ENCODE peak calls at places on chromosomes 4 and X, in ten cellular contexts. One of them, this sample, is unnamed.

GRCh38 chrX:132367984-132368383 is 120.9 kb downstream of the MBNL3 start:
- DNase-seq in DND-41: no peak
- DNase-seq in stimulated activated naive CD8-positive, alpha-beta T cell treated with anti-CD3 and anti-CD28 coated beads, Interleukin-15, amount 100 ng/mL, for 72 hours: no peak
- DNase-seq in Caco-2: peak; percentile 70
- DNase-seq in cardiac muscle cell: no peak
- DNase-seq in effector memory CD4-positive, alpha-beta T cell: no peak
- DNase-seq in stimulated activated CD4-positive, alpha-beta T cell treated with anti-CD3 and anti-CD28 coated beads, Interleukin-4, amount 100 ng/mL, for 1 hour: no peak
- DNase-seq in left ventricle myocardium inferior: no peak
- DNase-seq in OCI-LY7: no peak
- DNase-seq in HT-29: peak; percentile 39
- DNase-seq in this sample: no peak

GRCh38 chr4:37549003-37549402 is 137.2 kb downstream of the RELL1 start:
- DNase-seq in DND-41: no peak
- DNase-seq in stimulated activated naive CD8-positive, alpha-beta T cell treated with anti-CD3 and anti-CD28 coated beads, Interleukin-15, amount 100 ng/mL, for 72 hours: no peak
- DNase-seq in Caco-2: no peak
- DNase-seq in cardiac muscle cell: no peak
- DNase-seq in effector memory CD4-positive, alpha-beta T cell: no peak
- DNase-seq in stimulated activated CD4-positive, alpha-beta T cell treated with anti-CD3 and anti-CD28 coated beads, Interleukin-4, amount 100 ng/mL, for 1 hour: no peak
- DNase-seq in left ventricle myocardium inferior: no peak
- DNase-seq in OCI-LY7: no peak
- DNase-seq in HT-29: no peak
- DNase-seq in this sample: no peak

GRCh38 chr4:153205757-153206156 is 1.5 kb downstream of the TRIM2 start:
- DNase-seq in DND-41: no peak
- DNase-seq in stimulated activated naive CD8-positive, alpha-beta T cell treated with anti-CD3 and anti-CD28 coated beads, Interleukin-15, amount 100 ng/mL, for 72 hours: no peak
- DNase-seq in Caco-2: peak; percentile 70
- DNase-seq in cardiac muscle cell: no peak
- DNase-seq in effector memory CD4-positive, alpha-beta T cell: no peak
- DNase-seq in stimulated activated CD4-positive, alpha-beta T cell treated with anti-CD3 and anti-CD28 coated beads, Interleukin-4, amount 100 ng/mL, for 1 hour: peak; percentile 14
- DNase-seq in left ventricle myocardium inferior: no peak
- DNase-seq in OCI-LY7: no peak
- DNase-seq in HT-29: peak; percentile 85
- DNase-seq in this sample: no peak

GRCh38 chr4:87461281-87461700 is 38.9 kb downstream of the NUDT9 start:
- DNase-seq in DND-41: no peak
- DNase-seq in stimulated activated naive CD8-positive, alpha-beta T cell treated with anti-CD3 and anti-CD28 coated beads, Interleukin-15, amount 100 ng/mL, for 72 hours: no peak
- DNase-seq in Caco-2: no peak
- DNase-seq in cardiac muscle cell: no peak
- DNase-seq in effector memory CD4-positive, alpha-beta T cell: no peak
- DNase-seq in stimulated activated CD4-positive, alpha-beta T cell treated with anti-CD3 and anti-CD28 coated beads, Interleukin-4, amount 100 ng/mL, for 1 hour: no peak
- DNase-seq in left ventricle myocardium inferior: no peak
- DNase-seq in OCI-LY7: no peak
- DNase-seq in HT-29: no peak
- DNase-seq in this sample: no peak

GRCh38 chr4:54097152-54097551 is 2.8 kb upstream of the GSX2 start:
- DNase-seq in DND-41: no peak
- DNase-seq in stimulated activated naive CD8-positive, alpha-beta T cell treated with anti-CD3 and anti-CD28 coated beads, Interleukin-15, amount 100 ng/mL, for 72 hours: no peak
- DNase-seq in Caco-2: no peak
- DNase-seq in cardiac muscle cell: no peak
- DNase-seq in effector memory CD4-positive, alpha-beta T cell: no peak
- DNase-seq in stimulated activated CD4-positive, alpha-beta T cell treated with anti-CD3 and anti-CD28 coated beads, Interleukin-4, amount 100 ng/mL, for 1 hour: no peak
- DNase-seq in left ventricle myocardium inferior: no peak
- DNase-seq in OCI-LY7: no peak
- DNase-seq in HT-29: no peak
- DNase-seq in this sample: no peak

GRCh38 chr4:113539408-113539807 is 222.1 kb downstream of the CAMK2D start:
- DNase-seq in DND-41: no peak
- DNase-seq in stimulated activated naive CD8-positive, alpha-beta T cell treated with anti-CD3 and anti-CD28 coated beads, Interleukin-15, amount 100 ng/mL, for 72 hours: no peak
- DNase-seq in Caco-2: no peak
- DNase-seq in cardiac muscle cell: no peak
- DNase-seq in effector memory CD4-positive, alpha-beta T cell: no peak
- DNase-seq in stimulated activated CD4-positive, alpha-beta T cell treated with anti-CD3 and anti-CD28 coated beads, Interleukin-4, amount 100 ng/mL, for 1 hour: no peak
- DNase-seq in left ventricle myocardium inferior: no peak
- DNase-seq in OCI-LY7: no peak
- DNase-seq in HT-29: no peak
- DNase-seq in this sample: peak; percentile 85

GRCh38 chr4:2535386-2536192 is 858 bp upstream of the FAM193A start:
- DNase-seq in DND-41: peak; percentile 76
- DNase-seq in stimulated activated naive CD8-positive, alpha-beta T cell treated with anti-CD3 and anti-CD28 coated beads, Interleukin-15, amount 100 ng/mL, for 72 hours: peak; percentile 70
- DNase-seq in Caco-2: peak; percentile 48
- DNase-seq in cardiac muscle cell: peak; percentile 53
- DNase-seq in effector memory CD4-positive, alpha-beta T cell: no peak
- DNase-seq in stimulated activated CD4-positive, alpha-beta T cell treated with anti-CD3 and anti-CD28 coated beads, Interleukin-4, amount 100 ng/mL, for 1 hour: peak; percentile 49
- DNase-seq in left ventricle myocardium inferior: peak; percentile 50
- DNase-seq in OCI-LY7: peak; percentile 84
- DNase-seq in HT-29: no peak
- DNase-seq in this sample: peak; percentile 72

GRCh38 chr4:124290678-124291077 is 421.9 kb downstream of the ANKRD50 start:
- DNase-seq in DND-41: no peak
- DNase-seq in stimulated activated naive CD8-positive, alpha-beta T cell treated with anti-CD3 and anti-CD28 coated beads, Interleukin-15, amount 100 ng/mL, for 72 hours: no peak
- DNase-seq in Caco-2: no peak
- DNase-seq in cardiac muscle cell: no peak
- DNase-seq in effector memory CD4-positive, alpha-beta T cell: no peak
- DNase-seq in stimulated activated CD4-positive, alpha-beta T cell treated with anti-CD3 and anti-CD28 coated beads, Interleukin-4, amount 100 ng/mL, for 1 hour: no peak
- DNase-seq in left ventricle myocardium inferior: no peak
- DNase-seq in OCI-LY7: no peak
- DNase-seq in HT-29: peak; percentile 9
- DNase-seq in this sample: no peak

GRCh38 chrX:102345916-102346315 is 93.9 kb downstream of the NXF2B start:
- DNase-seq in DND-41: peak; percentile 56
- DNase-seq in stimulated activated naive CD8-positive, alpha-beta T cell treated with anti-CD3 and anti-CD28 coated beads, Interleukin-15, amount 100 ng/mL, for 72 hours: peak; percentile 34
- DNase-seq in Caco-2: peak; percentile 45
- DNase-seq in cardiac muscle cell: peak; percentile 61
- DNase-seq in effector memory CD4-positive, alpha-beta T cell: peak; percentile 24
- DNase-seq in stimulated activated CD4-positive, alpha-beta T cell treated with anti-CD3 and anti-CD28 coated beads, Interleukin-4, amount 100 ng/mL, for 1 hour: peak; percentile 63
- DNase-seq in left ventricle myocardium inferior: peak; percentile 17
- DNase-seq in OCI-LY7: peak; percentile 37
- DNase-seq in HT-29: peak; percentile 73
- DNase-seq in this sample: peak; percentile 59

GRCh38 chrX:18591834-18592233 is 80.1 kb downstream of the RS1 start:
- DNase-seq in DND-41: no peak
- DNase-seq in stimulated activated naive CD8-positive, alpha-beta T cell treated with anti-CD3 and anti-CD28 coated beads, Interleukin-15, amount 100 ng/mL, for 72 hours: no peak
- DNase-seq in Caco-2: no peak
- DNase-seq in cardiac muscle cell: no peak
- DNase-seq in effector memory CD4-positive, alpha-beta T cell: no peak
- DNase-seq in stimulated activated CD4-positive, alpha-beta T cell treated with anti-CD3 and anti-CD28 coated beads, Interleukin-4, amount 100 ng/mL, for 1 hour: no peak
- DNase-seq in left ventricle myocardium inferior: no peak
- DNase-seq in OCI-LY7: no peak
- DNase-seq in HT-29: no peak
- DNase-seq in this sample: no peak

GRCh38 chr4:72119946-72120345 is 88.1 kb downstream of the NPFFR2 start:
- DNase-seq in DND-41: no peak
- DNase-seq in stimulated activated naive CD8-positive, alpha-beta T cell treated with anti-CD3 and anti-CD28 coated beads, Interleukin-15, amount 100 ng/mL, for 72 hours: no peak
- DNase-seq in Caco-2: no peak
- DNase-seq in cardiac muscle cell: no peak
- DNase-seq in effector memory CD4-positive, alpha-beta T cell: no peak
- DNase-seq in stimulated activated CD4-positive, alpha-beta T cell treated with anti-CD3 and anti-CD28 coated beads, Interleukin-4, amount 100 ng/mL, for 1 hour: no peak
- DNase-seq in left ventricle myocardium inferior: no peak
- DNase-seq in OCI-LY7: no peak
- DNase-seq in HT-29: peak; percentile 40
- DNase-seq in this sample: no peak

GRCh38 chr4:40309250-40309774 is 25.8 kb upstream of the CHRNA9 start:
- DNase-seq in DND-41: peak; percentile 92
- DNase-seq in stimulated activated naive CD8-positive, alpha-beta T cell treated with anti-CD3 and anti-CD28 coated beads, Interleukin-15, amount 100 ng/mL, for 72 hours: peak; percentile 88
- DNase-seq in Caco-2: peak; percentile 84
- DNase-seq in cardiac muscle cell: peak; percentile 92
- DNase-seq in effector memory CD4-positive, alpha-beta T cell: peak; percentile 77
- DNase-seq in stimulated activated CD4-positive, alpha-beta T cell treated with anti-CD3 and anti-CD28 coated beads, Interleukin-4, amount 100 ng/mL, for 1 hour: peak; percentile 93
- DNase-seq in left ventricle myocardium inferior: peak; percentile 84
- DNase-seq in OCI-LY7: peak; percentile 90
- DNase-seq in HT-29: peak; percentile 92
- DNase-seq in this sample: peak; percentile 89

GRCh38 chrX:48540015-48540350 is 469 bp downstream of the TBC1D25 start:
- DNase-seq in DND-41: peak; percentile 61
- DNase-seq in stimulated activated naive CD8-positive, alpha-beta T cell treated with anti-CD3 and anti-CD28 coated beads, Interleukin-15, amount 100 ng/mL, for 72 hours: no peak
- DNase-seq in Caco-2: no peak
- DNase-seq in cardiac muscle cell: peak; percentile 74
- DNase-seq in effector memory CD4-positive, alpha-beta T cell: peak; percentile 41
- DNase-seq in stimulated activated CD4-positive, alpha-beta T cell treated with anti-CD3 and anti-CD28 coated beads, Interleukin-4, amount 100 ng/mL, for 1 hour: peak; percentile 43
- DNase-seq in left ventricle myocardium inferior: no peak
- DNase-seq in OCI-LY7: no peak
- DNase-seq in HT-29: peak; percentile 61
- DNase-seq in this sample: peak; percentile 16

GRCh38 chrX:104668550-104668949 is 102.6 kb downstream of the IL1RAPL2 start:
- DNase-seq in DND-41: no peak
- DNase-seq in stimulated activated naive CD8-positive, alpha-beta T cell treated with anti-CD3 and anti-CD28 coated beads, Interleukin-15, amount 100 ng/mL, for 72 hours: no peak
- DNase-seq in Caco-2: no peak
- DNase-seq in cardiac muscle cell: peak; percentile 37
- DNase-seq in effector memory CD4-positive, alpha-beta T cell: no peak
- DNase-seq in stimulated activated CD4-positive, alpha-beta T cell treated with anti-CD3 and anti-CD28 coated beads, Interleukin-4, amount 100 ng/mL, for 1 hour: no peak
- DNase-seq in left ventricle myocardium inferior: no peak
- DNase-seq in OCI-LY7: peak; percentile 57
- DNase-seq in HT-29: peak; percentile 36
- DNase-seq in this sample: no peak

GRCh38 chrX:20796450-20796849 is 529.7 kb upstream of the RPS6KA3 start:
- DNase-seq in DND-41: no peak
- DNase-seq in stimulated activated naive CD8-positive, alpha-beta T cell treated with anti-CD3 and anti-CD28 coated beads, Interleukin-15, amount 100 ng/mL, for 72 hours: no peak
- DNase-seq in Caco-2: no peak
- DNase-seq in cardiac muscle cell: no peak
- DNase-seq in effector memory CD4-positive, alpha-beta T cell: no peak
- DNase-seq in stimulated activated CD4-positive, alpha-beta T cell treated with anti-CD3 and anti-CD28 coated beads, Interleukin-4, amount 100 ng/mL, for 1 hour: no peak
- DNase-seq in left ventricle myocardium inferior: no peak
- DNase-seq in OCI-LY7: no peak
- DNase-seq in HT-29: no peak
- DNase-seq in this sample: no peak

GRCh38 chr4:57639566-57640328 is 529.6 kb upstream of the IGFBP7 start:
- DNase-seq in DND-41: no peak
- DNase-seq in stimulated activated naive CD8-positive, alpha-beta T cell treated with anti-CD3 and anti-CD28 coated beads, Interleukin-15, amount 100 ng/mL, for 72 hours: no peak
- DNase-seq in Caco-2: no peak
- DNase-seq in cardiac muscle cell: no peak
- DNase-seq in effector memory CD4-positive, alpha-beta T cell: no peak
- DNase-seq in stimulated activated CD4-positive, alpha-beta T cell treated with anti-CD3 and anti-CD28 coated beads, Interleukin-4, amount 100 ng/mL, for 1 hour: no peak
- DNase-seq in left ventricle myocardium inferior: no peak
- DNase-seq in OCI-LY7: no peak
- DNase-seq in HT-29: no peak
- DNase-seq in this sample: no peak

GRCh38 chrX:23901805-23902204 is 5.9 kb downstream of the APOO start:
- DNase-seq in DND-41: peak; percentile 20
- DNase-seq in stimulated activated naive CD8-positive, alpha-beta T cell treated with anti-CD3 and anti-CD28 coated beads, Interleukin-15, amount 100 ng/mL, for 72 hours: peak; percentile 13
- DNase-seq in Caco-2: peak; percentile 50
- DNase-seq in cardiac muscle cell: peak; percentile 87
- DNase-seq in effector memory CD4-positive, alpha-beta T cell: no peak
- DNase-seq in stimulated activated CD4-positive, alpha-beta T cell treated with anti-CD3 and anti-CD28 coated beads, Interleukin-4, amount 100 ng/mL, for 1 hour: peak; percentile 5
- DNase-seq in left ventricle myocardium inferior: no peak
- DNase-seq in OCI-LY7: peak; percentile 71
- DNase-seq in HT-29: peak; percentile 73
- DNase-seq in this sample: peak; percentile 80

GRCh38 chr4:1170156-1170804 is 2.1 kb downstream of the SPON2 start:
- DNase-seq in DND-41: no peak
- DNase-seq in stimulated activated naive CD8-positive, alpha-beta T cell treated with anti-CD3 and anti-CD28 coated beads, Interleukin-15, amount 100 ng/mL, for 72 hours: no peak
- DNase-seq in Caco-2: no peak
- DNase-seq in cardiac muscle cell: no peak
- DNase-seq in effector memory CD4-positive, alpha-beta T cell: no peak
- DNase-seq in stimulated activated CD4-positive, alpha-beta T cell treated with anti-CD3 and anti-CD28 coated beads, Interleukin-4, amount 100 ng/mL, for 1 hour: no peak
- DNase-seq in left ventricle myocardium inferior: no peak
- DNase-seq in OCI-LY7: no peak
- DNase-seq in HT-29: no peak
- DNase-seq in this sample: no peak

GRCh38 chrX:1391370-1391706 is 575 bp downstream of the SLC25A6 start:
- DNase-seq in DND-41: no peak
- DNase-seq in stimulated activated naive CD8-positive, alpha-beta T cell treated with anti-CD3 and anti-CD28 coated beads, Interleukin-15, amount 100 ng/mL, for 72 hours: no peak
- DNase-seq in Caco-2: peak; percentile 94
- DNase-seq in cardiac muscle cell: peak; percentile 94
- DNase-seq in effector memory CD4-positive, alpha-beta T cell: no peak
- DNase-seq in stimulated activated CD4-positive, alpha-beta T cell treated with anti-CD3 and anti-CD28 coated beads, Interleukin-4, amount 100 ng/mL, for 1 hour: no peak
- DNase-seq in left ventricle myocardium inferior: no peak
- DNase-seq in OCI-LY7: no peak
- DNase-seq in HT-29: peak; percentile 73
- DNase-seq in this sample: no peak

GRCh38 chr4:37936889-37937498 is 23.2 kb upstream of the PTTG2 start:
- DNase-seq in DND-41: no peak
- DNase-seq in stimulated activated naive CD8-positive, alpha-beta T cell treated with anti-CD3 and anti-CD28 coated beads, Interleukin-15, amount 100 ng/mL, for 72 hours: no peak
- DNase-seq in Caco-2: no peak
- DNase-seq in cardiac muscle cell: no peak
- DNase-seq in effector memory CD4-positive, alpha-beta T cell: no peak
- DNase-seq in stimulated activated CD4-positive, alpha-beta T cell treated with anti-CD3 and anti-CD28 coated beads, Interleukin-4, amount 100 ng/mL, for 1 hour: no peak
- DNase-seq in left ventricle myocardium inferior: peak; percentile 57
- DNase-seq in OCI-LY7: no peak
- DNase-seq in HT-29: peak; percentile 6
- DNase-seq in this sample: no peak

This sample was measured in foreskin fibroblast.